ENCODE peak calls at places on chromosomes 7 and 10, in eight cellular contexts. Z is endothelial cell of umbilical vein, F is prostate gland, T is HCT116, U is transverse colon, R is HepG2, N is spleen, I is upper lobe of left lung. P is an unnamed sample.

GRCh38 chr10:22849077-22849810 is 78.6 kb upstream of the ARMC3 start:
- DNase-seq in F (peak; percentile 74), T (no peak), Z (peak; percentile 85), U (peak; percentile 58), I (peak; percentile 67), N (peak; percentile 81), R (peak; percentile 66), P (peak; percentile 92)

GRCh38 chr10:112383325-112383724 is 9.4 kb downstream of the ACSL5 start:
- DNase-seq in U (peak; percentile 72), F (no peak), T (peak; percentile 93), R (peak; percentile 72), N (no peak), I (no peak), Z (peak; percentile 77), P (no peak)

GRCh38 chr10:5711637-5712036 is 27.0 kb downstream of the TASOR2 start:
- DNase-seq in N (no peak), I (no peak), Z (peak; percentile 9), F (no peak), U (no peak), T (no peak), R (no peak), P (no peak)

GRCh38 chr7:44678468-44679179 is 70.0 kb upstream of the ZMIZ2 start:
- DNase-seq in N (peak; percentile 45), I (no peak), U (no peak), Z (no peak), R (peak; percentile 83), F (no peak), T (no peak), P (no peak)

GRCh38 chr7:155198206-155198892 is 99.3 kb upstream of the INSIG1 start:
- DNase-seq in R (no peak), U (no peak), N (no peak), T (no peak), I (no peak), F (no peak), Z (no peak), P (no peak)

GRCh38 chr7:157009170-157009777 is 1.2 kb downstream of the MNX1 start:
- DNase-seq in Z (no peak), R (peak; percentile 56), T (no peak), U (peak; percentile 67), N (peak; percentile 72), F (no peak), I (peak; percentile 86), P (no peak)

GRCh38 chr10:125062244-125063208 is 97.8 kb downstream of the CTBP2 start:
- DNase-seq in R (no peak), I (no peak), U (no peak), F (no peak), Z (no peak), T (no peak), N (no peak), P (no peak)

GRCh38 chr10:17454181-17454800 is at the start of gene ST8SIA6:
- DNase-seq in F (peak; percentile 54), Z (peak; percentile 66), U (peak; percentile 54), I (peak; percentile 91), N (peak; percentile 87), T (no peak), R (no peak), P (no peak)

GRCh38 chr10:128147064-128147463 is 20.8 kb upstream of the MKI67 start:
- DNase-seq in T (no peak), R (no peak), I (no peak), U (no peak), N (no peak), Z (no peak), F (no peak), P (no peak)

GRCh38 chr10:34280599-34281374 is 534.3 kb downstream of the PARD3 start:
- DNase-seq in N (no peak), U (no peak), F (peak; percentile 64), I (no peak), T (no peak), R (peak; percentile 29), Z (peak; percentile 93), P (peak; percentile 86)

GRCh38 chr7:41881313-41882130 is 178.6 kb upstream of the INHBA start:
- DNase-seq in U (peak; percentile 46), F (no peak), I (no peak), T (no peak), N (peak; percentile 93), R (no peak), Z (no peak), P (no peak)

GRCh38 chr7:133678137-133678814 is 425.4 kb downstream of the EXOC4 start:
- DNase-seq in I (no peak), Z (no peak), F (no peak), T (no peak), U (no peak), N (no peak), R (no peak), P (no peak)

GRCh38 chr7:74101061-74101681 is 17.6 kb downstream of the LIMK1 start:
- DNase-seq in U (peak; percentile 31), T (no peak), I (no peak), F (no peak), N (no peak), R (no peak), Z (no peak), P (peak; percentile 75)

GRCh38 chr7:124940306-124940705 is 10.7 kb upstream of the POT1 start:
- DNase-seq in Z (no peak), R (no peak), I (no peak), U (no peak), T (no peak), N (no peak), F (no peak), P (no peak)

GRCh38 chr7:149884541-149884940 is 10.8 kb downstream of the ATP6V0E2 start:
- DNase-seq in U (no peak), I (no peak), N (no peak), F (no peak), Z (no peak), T (no peak), R (no peak), P (no peak)

GRCh38 chr7:1588978-1589377 is 19.1 kb upstream of the PSMG3 start:
- DNase-seq in U (no peak), T (no peak), I (no peak), N (no peak), Z (no peak), R (no peak), F (no peak), P (no peak)

GRCh38 chr10:32790483-32790882 is 167.5 kb downstream of the ITGB1 start:
- DNase-seq in N (no peak), Z (no peak), F (no peak), R (no peak), I (no peak), T (no peak), U (no peak), P (no peak)

GRCh38 chr10:60606343-60607080 is 171.8 kb upstream of the CDK1 start:
- DNase-seq in T (no peak), I (no peak), Z (peak; percentile 6), U (no peak), R (no peak), F (no peak), N (no peak), P (no peak)

GRCh38 chr7:71237945-71238344 is 106.0 kb downstream of the GALNT17 start:
- DNase-seq in T (no peak), U (no peak), R (no peak), N (no peak), F (peak; percentile 48), Z (no peak), I (no peak), P (peak; percentile 79)

GRCh38 chr10:71260622-71261325 is 48.4 kb downstream of the UNC5B start:
- DNase-seq in F (no peak), R (no peak), U (no peak), T (peak; percentile 47), I (peak; percentile 54), Z (no peak), N (no peak), P (no peak)

GRCh38 chr10:71258446-71259145 is 46.2 kb downstream of the UNC5B start:
- DNase-seq in R (no peak), N (no peak), U (no peak), T (no peak), F (no peak), Z (no peak), I (peak; percentile 21), P (no peak)

GRCh38 chr10:71258046-71258445 is 45.7 kb downstream of the UNC5B start:
- DNase-seq in Z (no peak), I (no peak), T (no peak), U (no peak), F (no peak), R (no peak), N (no peak), P (no peak)

GRCh38 chr10:71259815-71260501 is 47.6 kb downstream of the UNC5B start:
- DNase-seq in T (no peak), N (no peak), I (peak; percentile 72), Z (no peak), R (no peak), F (peak; percentile 50), U (peak; percentile 82), P (no peak)

GRCh38 chr10:71259282-71259681 is 46.9 kb downstream of the UNC5B start:
- DNase-seq in Z (no peak), I (no peak), N (no peak), R (no peak), U (no peak), T (no peak), F (no peak), P (no peak)
- H3K4me1 ChIP-seq in Z (peaks cover 24% of the 10 kb centered on the region), I (peaks cover 42% of the 10 kb centered on the region), N (peaks cover 31% of the 10 kb centered on the region), R (no peaks in the 10 kb centered on the region), U (peaks cover 64% of the 10 kb centered on the region), T (peaks cover 66% of the 10 kb centered on the region), F (peaks cover 4% of the 10 kb centered on the region), P (peaks cover 48% of the 10 kb centered on the region)

DNA sequence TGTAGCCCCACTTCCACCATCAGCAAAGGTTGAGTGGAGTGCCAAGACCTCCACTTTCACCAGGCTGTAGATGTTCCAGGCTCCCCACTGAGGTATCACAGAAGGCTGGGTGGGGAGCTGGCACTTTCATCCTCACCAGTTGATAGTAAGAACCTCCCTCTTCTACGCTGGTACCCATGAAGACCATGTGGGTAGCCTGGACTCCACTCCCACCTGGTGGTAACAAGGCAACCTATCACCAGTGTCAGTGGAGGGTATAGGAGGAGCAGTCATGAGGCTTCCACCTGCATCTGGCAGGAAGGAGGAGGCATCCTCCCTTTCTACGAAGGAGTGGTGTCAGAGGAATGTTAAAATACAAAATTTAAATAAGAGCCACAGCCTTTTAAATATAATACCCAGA is 4.4 kb downstream of the SMIM30 start:
- DNase-seq in Z (no peak), N (no peak), F (no peak), R (peak; percentile 2), T (no peak), U (no peak), I (no peak), P (no peak)
- TF ChIP-seq CTCF in Z (no peak), N (no peak), F (no peak), R (peak; percentile 20), T (no peak), U (no peak), I (no peak), P (no peak)

DNA sequence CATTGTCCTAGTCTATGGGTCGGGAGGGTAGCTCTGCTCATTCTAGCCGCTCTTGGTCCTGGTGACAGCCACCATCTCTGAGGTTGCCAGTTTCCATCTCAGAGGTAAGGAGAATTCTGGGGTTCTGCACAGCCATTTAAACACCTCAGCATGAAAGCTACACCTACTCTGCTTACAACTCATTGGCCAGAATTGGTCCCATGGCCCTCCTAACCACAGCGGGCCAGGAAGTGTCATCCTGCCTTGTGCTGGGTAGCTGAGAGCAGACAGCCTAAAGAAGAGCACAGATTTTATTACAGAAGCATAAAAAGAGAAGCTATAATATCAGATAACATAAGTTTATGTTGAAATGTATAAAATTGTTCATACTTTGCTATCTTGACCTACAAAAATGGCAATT is 152.7 kb downstream of the HECW1 start:
- DNase-seq in F (no peak), Z (no peak), R (no peak), I (no peak), N (no peak), U (no peak), T (no peak), P (no peak)
- TF ChIP-seq POLR2AphosphoS5 in F (no peak), Z (no peak), R (no peak), I (no peak), N (no peak), U (no peak), T (no peak), P (no peak)

GRCh38 chr10:30459283-30459682 is 25.3 kb downstream of the MAP3K8 start:
- DNase-seq in U (peak; percentile 22), R (no peak), Z (no peak), N (peak; percentile 81), T (no peak), F (no peak), I (no peak), P (peak; percentile 76)
- H3K4me1 ChIP-seq in U (peaks cover 20% of the 10 kb centered on the region), R (peaks cover 4% of the 10 kb centered on the region), Z (peaks cover 24% of the 10 kb centered on the region), N (peaks cover 60% of the 10 kb centered on the region), T (peaks cover 8% of the 10 kb centered on the region), F (no peaks in the 10 kb centered on the region), I (peaks cover 49% of the 10 kb centered on the region), P (peaks cover 41% of the 10 kb centered on the region)